ENCODE peak calls at places on chromosomes 5 and 9, in four cellular contexts. L is GM23248, I is AG04450, P is Right ventricle myocardium inferior. R is an unnamed sample.

GRCh38 chr5:169804861-169805260 is 167.8 kb downstream of the DOCK2 start:
- DNase-seq in I (peak), P (no peak), L (peak), R (no peak)

GRCh38 chr9:135584371-135584770 is 22.8 kb downstream of the PAEP start:
- DNase-seq in P (no peak), I (no peak), L (no peak), R (no peak)

GRCh38 chr5:157606046-157606445 is 30.5 kb upstream of the ADAM19 start:
- DNase-seq in P (no peak), I (no peak), L (peak), R (no peak)

GRCh38 chr5:122187426-122187825 is 58.1 kb downstream of the ZNF474 start:
- DNase-seq in L (no peak), I (no peak), P (no peak), R (no peak)

GRCh38 chr5:52863715-52864114 is 76.0 kb downstream of the ITGA1 start:
- DNase-seq in I (no peak), P (no peak), L (no peak), R (no peak)

GRCh38 chr9:71796368-71796767 is 28.1 kb upstream of the CEMIP2 start:
- DNase-seq in I (no peak), P (no peak), L (no peak), R (no peak)

GRCh38 chr5:61052870-61053269 is 107.9 kb downstream of the NDUFAF2 start:
- DNase-seq in P (no peak), I (peak), L (peak), R (no peak)

GRCh38 chr5:160923431-160923830 is 71.4 kb upstream of the ATP10B start:
- DNase-seq in L (no peak), P (no peak), I (no peak), R (no peak)

GRCh38 chr9:20511680-20512079 is 110.6 kb downstream of the MLLT3 start:
- DNase-seq in P (no peak), I (no peak), L (no peak), R (no peak)

GRCh38 chr5:149731617-149732400 is 1.7 kb downstream of the PPARGC1B start:
- DNase-seq in I (peak), L (peak), P (peak), R (peak)

GRCh38 chr9:80596576-80596975 is 1024.8 kb downstream of the TLE4 start:
- DNase-seq in P (no peak), I (no peak), L (no peak), R (no peak)

GRCh38 chr5:93620487-93621339 is 37.7 kb downstream of the NR2F1 start:
- DNase-seq in P (peak), I (no peak), L (peak), R (peak)

GRCh38 chr5:179260324-179261070 is 84.8 kb downstream of the ADAMTS2 start:
- DNase-seq in P (no peak), I (no peak), L (no peak), R (no peak)

GRCh38 chr9:100474082-100474949 is 1.4 kb downstream of the TMEFF1 start:
- DNase-seq in L (no peak), P (no peak), I (no peak), R (no peak)

GRCh38 chr5:115842089-115842881 is 550 bp downstream of the AP3S1 start:
- DNase-seq in P (no peak), L (peak), I (no peak), R (peak)

GRCh38 chr5:77326142-77326541 is 115.7 kb downstream of the PDE8B start:
- DNase-seq in P (no peak), L (no peak), I (no peak), R (no peak)

GRCh38 chr5:44275908-44276307 is 113.3 kb downstream of the FGF10 start:
- DNase-seq in I (no peak), P (no peak), L (no peak), R (no peak)

GRCh38 chr5:86979801-86980510 is 287.7 kb upstream of the RASA1 start:
- DNase-seq in I (peak), L (peak), P (no peak), R (no peak)

GRCh38 chr5:76303917-76304316 is 99.2 kb upstream of the IQGAP2 start:
- DNase-seq in I (no peak), P (no peak), L (peak), R (no peak)

GRCh38 chr5:36150676-36151433 is 832 bp downstream of the LMBRD2 start:
- DNase-seq in P (peak), L (peak), I (no peak), R (peak)

GRCh38 chr5:134490925-134491271 is 34.6 kb upstream of the JADE2 start:
- DNase-seq in P (no peak), L (no peak), I (no peak), R (no peak)

GRCh38 chr9:33163433-33164137 is 3.6 kb downstream of the B4GALT1 start:
- DNase-seq in L (peak), I (no peak), P (no peak), R (no peak)

GRCh38 chr9:32403567-32403966 is 19.1 kb downstream of the ACO1 start:
- DNase-seq in I (no peak), L (no peak), P (no peak), R (no peak)

GRCh38 chr5:52342361-52342760 is 445.4 kb upstream of the ITGA1 start:
- DNase-seq in L (no peak), P (no peak), I (no peak), R (no peak)

GRCh38 chr5:11494340-11494739 is 409.9 kb downstream of the CTNND2 start:
- DNase-seq in I (no peak), P (no peak), L (peak), R (peak)

GRCh38 chr5:177958696-177959095 is 37.3 kb downstream of the PROP1 start:
- DNase-seq in L (no peak), P (no peak), I (no peak), R (no peak)

GRCh38 chr9:134707731-134708671 is 66.4 kb downstream of the COL5A1 start:
- DNase-seq in L (no peak), P (peak), I (no peak), R (no peak)

GRCh38 chr5:55421074-55421529 is 113.3 kb downstream of the MTREX start:
- DNase-seq in P (no peak), L (peak), I (no peak), R (no peak)

GRCh38 chr5:14185336-14186131 is 42.4 kb downstream of the TRIO start:
- DNase-seq in I (no peak), P (no peak), L (peak), R (peak)

GRCh38 chr5:35443803-35444595 is 173.7 kb upstream of the SPEF2 start:
- DNase-seq in L (no peak), P (peak), I (no peak), R (no peak)

GRCh38 chr9:10146517-10147331 is 466.1 kb downstream of the PTPRD start:
- DNase-seq in I (no peak), L (no peak), P (no peak), R (no peak)

GRCh38 chr5:52757527-52757926 is 30.2 kb upstream of the ITGA1 start:
- DNase-seq in L (peak), P (no peak), I (no peak), R (no peak)

GRCh38 chr5:171999877-172000276 is 6.6 kb downstream of the FBXW11 start:
- DNase-seq in I (no peak), L (no peak), P (no peak), R (no peak)

GRCh38 chr9:16459421-16460148 is 410.9 kb downstream of the BNC2 start:
- DNase-seq in L (no peak), I (no peak), P (no peak), R (no peak)

GRCh38 chr9:113631811-113632665 is 168.5 kb downstream of the RGS3 start:
- DNase-seq in I (no peak), P (no peak), L (peak), R (no peak)

GRCh38 chr9:25864509-25864908 is 186.3 kb upstream of the TUSC1 start:
- DNase-seq in P (no peak), I (no peak), L (no peak), R (no peak)

R was measured in NCI-H1417.